ENCODE peak calls at places on chromosome 4, in nine cellular contexts. B, H, C, L, U, G, O, M and K are unnamed samples.

GRCh38 chr4:176988226-176988625 is 195.5 kb upstream of the VEGFC start:
- DNase-seq in B (no peak), H (no peak), C (no peak), L (no peak), U (no peak), G (no peak), O (no peak), M (no peak), K (peak)

GRCh38 chr4:64715741-64716140 is 306.5 kb upstream of the TECRL start:
- DNase-seq in B (no peak), H (no peak), C (no peak), L (no peak), U (no peak), G (no peak), O (no peak), M (no peak), K (no peak)

GRCh38 chr4:117324851-117325491 is 239.6 kb upstream of the TRAM1L1 start:
- DNase-seq in B (no peak), H (no peak), C (no peak), L (no peak), U (no peak), G (no peak), O (no peak), M (no peak), K (no peak)

GRCh38 chr4:183637461-183637860 is 21.5 kb downstream of the RWDD4 start:
- DNase-seq in B (no peak), H (no peak), C (no peak), L (no peak), U (no peak), G (no peak), O (no peak), M (no peak), K (no peak)

GRCh38 chr4:147590249-147590920 is 26.8 kb upstream of the TMEM184C start:
- DNase-seq in B (peak), H (peak), C (no peak), L (no peak), U (peak), G (peak), O (no peak), M (peak), K (peak)

GRCh38 chr4:168449740-168450442 is 30.4 kb downstream of the DDX60L start:
- DNase-seq in B (no peak), H (no peak), C (no peak), L (no peak), U (no peak), G (no peak), O (no peak), M (peak), K (no peak)

GRCh38 chr4:62209757-62210156 is 1009.6 kb downstream of the ADGRL3 start:
- DNase-seq in B (no peak), H (no peak), C (no peak), L (no peak), U (no peak), G (no peak), O (no peak), M (no peak), K (no peak)

GRCh38 chr4:133147922-133148689 is 988 bp upstream of the PCDH10 start:
- DNase-seq in B (peak), H (no peak), C (peak), L (no peak), U (no peak), G (no peak), O (no peak), M (no peak), K (no peak)

GRCh38 chr4:73740353-73740778 is at the start of gene CXCL8:
- DNase-seq in B (peak), H (peak), C (no peak), L (peak), U (peak), G (peak), O (no peak), M (peak), K (peak)

GRCh38 chr4:100188829-100189228 is 1.4 kb downstream of the DDIT4L start:
- DNase-seq in B (peak), H (no peak), C (no peak), L (no peak), U (no peak), G (no peak), O (no peak), M (no peak), K (no peak)

GRCh38 chr4:107115185-107115847 is 79.2 kb upstream of the DKK2 start:
- DNase-seq in B (no peak), H (no peak), C (no peak), L (no peak), U (no peak), G (no peak), O (no peak), M (no peak), K (no peak)

GRCh38 chr4:36551697-36552214 is 270.3 kb downstream of the DTHD1 start:
- DNase-seq in B (no peak), H (no peak), C (no peak), L (no peak), U (no peak), G (no peak), O (no peak), M (no peak), K (no peak)

DNA sequence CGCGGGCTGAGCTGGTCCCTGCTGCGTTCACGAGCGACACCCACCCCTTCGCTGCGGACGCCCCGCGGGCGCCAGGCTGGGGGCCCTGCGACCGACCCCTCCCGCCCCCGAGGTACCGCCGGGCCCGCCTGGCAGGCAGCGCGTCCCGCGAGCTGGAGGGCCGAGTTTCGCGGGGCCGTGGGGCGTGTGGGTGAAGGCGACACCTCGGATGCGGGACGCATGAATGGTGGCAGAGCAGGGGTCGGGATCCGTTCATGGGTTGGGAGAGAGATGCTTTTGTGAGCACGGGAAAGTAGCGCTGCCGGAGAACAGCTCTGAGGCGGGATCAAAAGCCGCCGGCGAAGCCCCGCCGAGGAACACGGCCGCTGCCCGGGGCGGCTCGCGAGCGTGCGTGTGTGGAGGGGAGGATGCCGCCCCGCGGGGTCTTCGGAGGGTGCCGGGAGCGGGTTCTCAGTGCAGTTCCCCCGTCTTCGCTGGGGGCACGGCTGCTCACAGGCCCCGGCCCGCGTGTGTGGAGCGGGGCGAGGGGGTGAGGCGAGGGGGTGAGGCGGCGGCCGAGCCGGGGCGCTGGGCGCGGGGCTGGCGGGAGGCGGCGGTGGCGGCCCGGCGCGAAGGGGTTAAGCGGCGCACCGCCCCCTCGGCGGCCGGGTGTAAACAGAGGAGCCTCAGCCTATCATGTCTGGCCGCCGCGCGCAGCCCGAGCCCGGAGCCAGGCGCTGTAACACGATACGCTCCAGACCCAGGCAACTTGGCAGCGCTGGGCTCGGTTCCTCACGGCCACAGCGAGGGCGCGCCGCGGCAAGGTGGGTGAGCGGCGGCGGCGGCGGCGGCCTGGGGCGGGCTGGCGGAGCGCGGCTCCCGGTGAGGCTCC is 205.3 kb downstream of the TENM3 start:
- DNase-seq in B (peak), H (peak), C (peak), L (peak), U (peak), G (peak), O (peak), M (peak), K (peak)
- TF ChIP-seq POLR2A in B (peak), H (no peak), C (no peak), L (peak), U (no peak), G (no peak), O (no peak), M (peak), K (peak)

DNA sequence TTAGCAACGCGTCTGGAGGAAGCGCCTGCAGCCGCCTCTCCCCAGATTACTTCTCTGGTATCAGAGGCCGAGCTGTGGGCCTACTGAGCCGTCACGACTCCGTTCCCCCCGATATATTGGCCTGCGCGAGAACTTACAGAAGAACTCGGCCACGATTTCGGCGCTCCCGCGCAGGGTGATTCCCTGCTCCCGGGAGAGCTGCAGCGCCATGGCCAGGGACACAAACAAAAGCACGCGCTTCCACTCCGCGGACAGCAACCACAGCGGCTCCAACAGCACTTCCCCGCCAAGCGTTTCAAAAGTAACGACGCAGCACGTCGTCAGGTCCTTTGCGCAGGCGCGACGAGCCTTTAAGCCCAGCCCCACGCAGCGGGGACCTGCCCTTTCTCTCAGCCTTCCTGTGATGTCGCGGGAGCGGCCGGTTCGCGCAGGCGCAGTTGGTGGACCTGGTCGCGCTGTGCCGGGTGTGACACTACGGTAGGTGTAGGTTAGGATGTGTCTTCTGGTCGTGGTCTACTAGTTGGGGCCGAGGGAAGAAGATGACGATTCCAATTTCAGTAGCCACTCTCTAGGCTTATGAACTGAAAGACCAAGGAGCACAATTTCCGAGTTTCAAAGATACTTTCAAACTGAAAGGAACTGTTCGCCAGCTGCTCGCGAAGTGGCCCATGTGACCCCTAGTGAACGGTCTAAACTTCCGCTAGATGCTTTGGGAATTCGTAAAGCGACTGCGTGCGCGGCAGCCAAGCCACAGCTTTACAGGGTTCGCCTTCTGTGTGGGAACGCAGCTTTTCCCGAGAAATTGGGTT is at the start of gene MAD2L1:
- DNase-seq in B (peak), H (peak), C (peak), L (peak), U (peak), G (peak), O (peak), M (peak), K (peak)
- TF ChIP-seq POLR2A in B (peak), H (peak), C (peak), L (peak), U (peak), G (peak), O (peak), M (peak), K (peak)

GRCh38 chr4:2365054-2365912 is 53.2 kb downstream of the ZFYVE28 start:
- DNase-seq in B (peak), H (no peak), C (peak), L (no peak), U (no peak), G (no peak), O (no peak), M (peak), K (no peak)

GRCh38 chr4:2363951-2364653 is 54.3 kb downstream of the ZFYVE28 start:
- DNase-seq in B (no peak), H (no peak), C (peak), L (no peak), U (no peak), G (no peak), O (no peak), M (no peak), K (no peak)

GRCh38 chr4:2365913-2366210 is 52.6 kb downstream of the ZFYVE28 start:
- DNase-seq in B (no peak), H (no peak), C (no peak), L (no peak), U (no peak), G (no peak), O (no peak), M (no peak), K (no peak)

GRCh38 chr4:2363056-2363719 is 55.3 kb downstream of the ZFYVE28 start:
- DNase-seq in B (peak), H (no peak), C (no peak), L (peak), U (peak), G (no peak), O (peak), M (peak), K (no peak)

GRCh38 chr4:2364654-2365053 is 53.8 kb downstream of the ZFYVE28 start:
- DNase-seq in B (peak), H (peak), C (peak), L (peak), U (no peak), G (no peak), O (no peak), M (peak), K (no peak)
- TF ChIP-seq POLR2A in B (peak), H (no peak), C (no peak), L (no peak), U (no peak), G (no peak), O (no peak), M (no peak), K (no peak)

DNA sequence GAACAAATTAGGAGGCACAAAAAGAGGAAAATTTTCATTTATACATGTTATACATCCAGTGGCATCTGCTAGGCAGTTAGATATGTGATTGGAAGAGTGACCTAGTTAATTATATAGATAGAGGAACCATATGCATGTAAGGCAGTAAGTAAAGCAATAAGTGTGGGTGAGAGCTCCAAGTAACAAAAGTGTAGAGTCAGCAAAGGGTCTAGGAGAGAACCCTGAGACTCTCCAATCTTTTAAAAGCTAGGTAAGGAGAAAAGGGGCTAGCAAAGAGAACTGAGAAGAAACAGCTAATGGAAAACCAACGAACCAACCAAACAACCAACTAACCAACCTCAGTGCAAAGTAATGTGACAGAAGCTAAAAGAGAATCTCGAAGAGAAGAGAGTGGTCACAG is 3.8 kb upstream of the CFAP299 start:
- DNase-seq in B (no peak), H (no peak), C (no peak), L (no peak), U (no peak), G (no peak), O (no peak), M (no peak), K (no peak)
- TF ChIP-seq POLR2A in B (no peak), H (no peak), C (no peak), L (no peak), U (no peak), G (no peak), O (no peak), M (no peak), K (no peak)